ENCODE peak calls at places on chromosomes 4 and X, in seven cellular contexts. One of them, this sample, is unnamed.

GRCh38 chr4:40953253-40954118 is 203.7 kb downstream of the NSUN7 start:
- DNase-seq in naive thymus-derived CD4-positive, alpha-beta T cell: no peak
- DNase-seq in dorsolateral prefrontal cortex: no peak
- DNase-seq in fibroblast of lung: peak
- DNase-seq in endodermal cell: no peak
- DNase-seq in A549: no peak
- DNase-seq in tibial artery: no peak
- DNase-seq in this sample: no peak

GRCh38 chr4:70027011-70027410 is 1.2 kb upstream of the HTN3 start:
- DNase-seq in naive thymus-derived CD4-positive, alpha-beta T cell: no peak
- DNase-seq in dorsolateral prefrontal cortex: no peak
- DNase-seq in fibroblast of lung: no peak
- DNase-seq in endodermal cell: no peak
- DNase-seq in A549: no peak
- DNase-seq in tibial artery: no peak
- DNase-seq in this sample: no peak

GRCh38 chrX:55149242-55149641 is 60.4 kb downstream of the PAGE2 start:
- DNase-seq in naive thymus-derived CD4-positive, alpha-beta T cell: no peak
- DNase-seq in dorsolateral prefrontal cortex: no peak
- DNase-seq in fibroblast of lung: no peak
- DNase-seq in endodermal cell: no peak
- DNase-seq in A549: no peak
- DNase-seq in tibial artery: no peak
- DNase-seq in this sample: no peak

GRCh38 chr4:110310795-110311194 is 112.4 kb upstream of the ELOVL6 start:
- DNase-seq in naive thymus-derived CD4-positive, alpha-beta T cell: no peak
- DNase-seq in dorsolateral prefrontal cortex: no peak
- DNase-seq in fibroblast of lung: no peak
- DNase-seq in endodermal cell: no peak
- DNase-seq in A549: no peak
- DNase-seq in tibial artery: no peak
- DNase-seq in this sample: no peak

GRCh38 chr4:188434686-188435085 is 295.4 kb downstream of the TRIML1 start:
- DNase-seq in naive thymus-derived CD4-positive, alpha-beta T cell: no peak
- DNase-seq in dorsolateral prefrontal cortex: no peak
- DNase-seq in fibroblast of lung: no peak
- DNase-seq in endodermal cell: no peak
- DNase-seq in A549: no peak
- DNase-seq in tibial artery: no peak
- DNase-seq in this sample: no peak

GRCh38 chr4:76426272-76426671 is 5.3 kb upstream of the CCDC158 start:
- DNase-seq in naive thymus-derived CD4-positive, alpha-beta T cell: no peak
- DNase-seq in dorsolateral prefrontal cortex: no peak
- DNase-seq in fibroblast of lung: no peak
- DNase-seq in endodermal cell: no peak
- DNase-seq in A549: no peak
- DNase-seq in tibial artery: no peak
- DNase-seq in this sample: no peak

GRCh38 chrX:47595701-47596655 is 13.7 kb downstream of the TIMP1 start:
- DNase-seq in naive thymus-derived CD4-positive, alpha-beta T cell: no peak
- DNase-seq in dorsolateral prefrontal cortex: no peak
- DNase-seq in fibroblast of lung: peak
- DNase-seq in endodermal cell: no peak
- DNase-seq in A549: no peak
- DNase-seq in tibial artery: peak
- DNase-seq in this sample: no peak

GRCh38 chrX:56783450-56783831 is 54.4 kb downstream of the NBDY start:
- DNase-seq in naive thymus-derived CD4-positive, alpha-beta T cell: no peak
- DNase-seq in dorsolateral prefrontal cortex: peak
- DNase-seq in fibroblast of lung: no peak
- DNase-seq in endodermal cell: peak
- DNase-seq in A549: no peak
- DNase-seq in tibial artery: no peak
- DNase-seq in this sample: no peak

GRCh38 chr4:147689062-147689461 is 5.1 kb upstream of the PRMT9 start:
- DNase-seq in naive thymus-derived CD4-positive, alpha-beta T cell: no peak
- DNase-seq in dorsolateral prefrontal cortex: no peak
- DNase-seq in fibroblast of lung: no peak
- DNase-seq in endodermal cell: no peak
- DNase-seq in A549: no peak
- DNase-seq in tibial artery: no peak
- DNase-seq in this sample: no peak

GRCh38 chr4:137705171-137705783 is 173.0 kb upstream of the PCDH18 start:
- DNase-seq in naive thymus-derived CD4-positive, alpha-beta T cell: no peak
- DNase-seq in dorsolateral prefrontal cortex: no peak
- DNase-seq in fibroblast of lung: peak
- DNase-seq in endodermal cell: no peak
- DNase-seq in A549: no peak
- DNase-seq in tibial artery: peak
- DNase-seq in this sample: no peak

GRCh38 chr4:76767983-76768382 is 130.0 kb downstream of the SOWAHB start:
- DNase-seq in naive thymus-derived CD4-positive, alpha-beta T cell: no peak
- DNase-seq in dorsolateral prefrontal cortex: no peak
- DNase-seq in fibroblast of lung: no peak
- DNase-seq in endodermal cell: no peak
- DNase-seq in A549: no peak
- DNase-seq in tibial artery: no peak
- DNase-seq in this sample: no peak

GRCh38 chr4:139301821-139302611 is at the start of gene NDUFC1:
- DNase-seq in naive thymus-derived CD4-positive, alpha-beta T cell: peak
- DNase-seq in dorsolateral prefrontal cortex: peak
- DNase-seq in fibroblast of lung: peak
- DNase-seq in endodermal cell: peak
- DNase-seq in A549: peak
- DNase-seq in tibial artery: peak
- DNase-seq in this sample: no peak

GRCh38 chr4:17323619-17324400 is 188.1 kb downstream of the QDPR start:
- DNase-seq in naive thymus-derived CD4-positive, alpha-beta T cell: no peak
- DNase-seq in dorsolateral prefrontal cortex: no peak
- DNase-seq in fibroblast of lung: peak
- DNase-seq in endodermal cell: no peak
- DNase-seq in A549: no peak
- DNase-seq in tibial artery: no peak
- DNase-seq in this sample: no peak

GRCh38 chr4:45345551-45345950 is 619.2 kb upstream of the GNPDA2 start:
- DNase-seq in naive thymus-derived CD4-positive, alpha-beta T cell: no peak
- DNase-seq in dorsolateral prefrontal cortex: no peak
- DNase-seq in fibroblast of lung: no peak
- DNase-seq in endodermal cell: no peak
- DNase-seq in A549: no peak
- DNase-seq in tibial artery: no peak
- DNase-seq in this sample: no peak

GRCh38 chr4:82777857-82778525 is 20.6 kb downstream of the SCD5 start:
- DNase-seq in naive thymus-derived CD4-positive, alpha-beta T cell: no peak
- DNase-seq in dorsolateral prefrontal cortex: no peak
- DNase-seq in fibroblast of lung: no peak
- DNase-seq in endodermal cell: peak
- DNase-seq in A549: no peak
- DNase-seq in tibial artery: no peak
- DNase-seq in this sample: no peak

GRCh38 chr4:149910177-149910576 is 94.5 kb upstream of the IQCM start:
- DNase-seq in naive thymus-derived CD4-positive, alpha-beta T cell: no peak
- DNase-seq in dorsolateral prefrontal cortex: no peak
- DNase-seq in fibroblast of lung: no peak
- DNase-seq in endodermal cell: no peak
- DNase-seq in A549: no peak
- DNase-seq in tibial artery: no peak
- DNase-seq in this sample: no peak

GRCh38 chr4:151641167-151641566 is 119.6 kb downstream of the GATB start:
- DNase-seq in naive thymus-derived CD4-positive, alpha-beta T cell: no peak
- DNase-seq in dorsolateral prefrontal cortex: no peak
- DNase-seq in fibroblast of lung: peak
- DNase-seq in endodermal cell: no peak
- DNase-seq in A549: no peak
- DNase-seq in tibial artery: no peak
- DNase-seq in this sample: peak

GRCh38 chrX:100731441-100732281 is at the start of gene SYTL4:
- DNase-seq in naive thymus-derived CD4-positive, alpha-beta T cell: no peak
- DNase-seq in dorsolateral prefrontal cortex: no peak
- DNase-seq in fibroblast of lung: no peak
- DNase-seq in endodermal cell: peak
- DNase-seq in A549: peak
- DNase-seq in tibial artery: peak
- DNase-seq in this sample: no peak

GRCh38 chr4:76687730-76688441 is 210.1 kb downstream of the SOWAHB start:
- DNase-seq in naive thymus-derived CD4-positive, alpha-beta T cell: no peak
- DNase-seq in dorsolateral prefrontal cortex: no peak
- DNase-seq in fibroblast of lung: no peak
- DNase-seq in endodermal cell: peak
- DNase-seq in A549: no peak
- DNase-seq in tibial artery: no peak
- DNase-seq in this sample: no peak

GRCh38 chr4:64539234-64539849 is 130.1 kb upstream of the TECRL start:
- DNase-seq in naive thymus-derived CD4-positive, alpha-beta T cell: no peak
- DNase-seq in dorsolateral prefrontal cortex: no peak
- DNase-seq in fibroblast of lung: peak
- DNase-seq in endodermal cell: peak
- DNase-seq in A549: peak
- DNase-seq in tibial artery: no peak
- DNase-seq in this sample: no peak

GRCh38 chrX:41245641-41246040 is 88.3 kb upstream of the DDX3X start:
- DNase-seq in naive thymus-derived CD4-positive, alpha-beta T cell: no peak
- DNase-seq in dorsolateral prefrontal cortex: no peak
- DNase-seq in fibroblast of lung: no peak
- DNase-seq in endodermal cell: no peak
- DNase-seq in A549: no peak
- DNase-seq in tibial artery: no peak
- DNase-seq in this sample: no peak

GRCh38 chr4:89541998-89542397 is 234.4 kb upstream of the GPRIN3 start:
- DNase-seq in naive thymus-derived CD4-positive, alpha-beta T cell: no peak
- DNase-seq in dorsolateral prefrontal cortex: no peak
- DNase-seq in fibroblast of lung: no peak
- DNase-seq in endodermal cell: no peak
- DNase-seq in A549: no peak
- DNase-seq in tibial artery: no peak
- DNase-seq in this sample: no peak

GRCh38 chrX:120014354-120015129 is 62.9 kb downstream of the RHOXF2B start:
- DNase-seq in naive thymus-derived CD4-positive, alpha-beta T cell: no peak
- DNase-seq in dorsolateral prefrontal cortex: no peak
- DNase-seq in fibroblast of lung: no peak
- DNase-seq in endodermal cell: peak
- DNase-seq in A549: no peak
- DNase-seq in tibial artery: no peak
- DNase-seq in this sample: no peak

GRCh38 chr4:70608324-70608723 is 16.3 kb downstream of the AMBN start:
- DNase-seq in naive thymus-derived CD4-positive, alpha-beta T cell: no peak
- DNase-seq in dorsolateral prefrontal cortex: no peak
- DNase-seq in fibroblast of lung: no peak
- DNase-seq in endodermal cell: no peak
- DNase-seq in A549: no peak
- DNase-seq in tibial artery: no peak
- DNase-seq in this sample: no peak

GRCh38 chr4:168797176-168797575 is 212.9 kb downstream of the CBR4 start:
- DNase-seq in naive thymus-derived CD4-positive, alpha-beta T cell: no peak
- DNase-seq in dorsolateral prefrontal cortex: no peak
- DNase-seq in fibroblast of lung: peak
- DNase-seq in endodermal cell: no peak
- DNase-seq in A549: no peak
- DNase-seq in tibial artery: no peak
- DNase-seq in this sample: peak

GRCh38 chrX:140776320-140776719 is 66.8 kb downstream of the LINC00632 start:
- DNase-seq in naive thymus-derived CD4-positive, alpha-beta T cell: no peak
- DNase-seq in dorsolateral prefrontal cortex: no peak
- DNase-seq in fibroblast of lung: no peak
- DNase-seq in endodermal cell: no peak
- DNase-seq in A549: no peak
- DNase-seq in tibial artery: no peak
- DNase-seq in this sample: no peak

DNA sequence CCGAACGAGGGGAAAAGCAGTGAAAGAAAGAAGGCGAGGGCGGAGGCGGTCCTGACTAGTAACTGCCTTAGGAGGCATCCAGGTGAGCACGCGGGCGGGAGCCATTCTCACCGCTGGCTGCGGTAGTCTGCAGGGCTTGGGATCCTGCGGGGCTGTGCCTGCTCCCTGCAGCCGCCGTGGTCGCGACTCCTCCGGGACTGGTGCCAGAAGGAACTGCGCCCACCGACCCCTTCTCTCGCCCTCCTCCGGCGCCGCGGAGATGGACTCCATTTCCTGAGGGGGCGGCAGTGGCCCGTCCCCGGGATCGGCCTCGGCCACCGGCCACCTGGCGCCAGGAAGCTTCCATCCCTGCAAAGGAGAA is 545 bp downstream of the NFXL1 start:
- DNase-seq in naive thymus-derived CD4-positive, alpha-beta T cell: peak
- DNase-seq in dorsolateral prefrontal cortex: peak
- DNase-seq in fibroblast of lung: no peak
- DNase-seq in endodermal cell: peak
- DNase-seq in A549: peak
- DNase-seq in tibial artery: no peak
- DNase-seq in this sample: no peak
- H3K27ac ChIP-seq in naive thymus-derived CD4-positive, alpha-beta T cell: peak
- H3K27ac ChIP-seq in dorsolateral prefrontal cortex: peak
- H3K27ac ChIP-seq in fibroblast of lung: peak
- H3K27ac ChIP-seq in endodermal cell: peak
- H3K27ac ChIP-seq in A549: peak
- H3K27ac ChIP-seq in tibial artery: peak
- H3K27ac ChIP-seq in this sample: peak

GRCh38 chr4:127410644-127411043 is 222.1 kb upstream of the INTU start:
- DNase-seq in naive thymus-derived CD4-positive, alpha-beta T cell: no peak
- DNase-seq in dorsolateral prefrontal cortex: no peak
- DNase-seq in fibroblast of lung: no peak
- DNase-seq in endodermal cell: no peak
- DNase-seq in A549: no peak
- DNase-seq in tibial artery: no peak
- DNase-seq in this sample: no peak
- H3K27ac ChIP-seq in naive thymus-derived CD4-positive, alpha-beta T cell: no peak
- H3K27ac ChIP-seq in dorsolateral prefrontal cortex: no peak
- H3K27ac ChIP-seq in fibroblast of lung: no peak
- H3K27ac ChIP-seq in endodermal cell: no peak
- H3K27ac ChIP-seq in A549: no peak
- H3K27ac ChIP-seq in tibial artery: no peak
- H3K27ac ChIP-seq in this sample: no peak

DNA sequence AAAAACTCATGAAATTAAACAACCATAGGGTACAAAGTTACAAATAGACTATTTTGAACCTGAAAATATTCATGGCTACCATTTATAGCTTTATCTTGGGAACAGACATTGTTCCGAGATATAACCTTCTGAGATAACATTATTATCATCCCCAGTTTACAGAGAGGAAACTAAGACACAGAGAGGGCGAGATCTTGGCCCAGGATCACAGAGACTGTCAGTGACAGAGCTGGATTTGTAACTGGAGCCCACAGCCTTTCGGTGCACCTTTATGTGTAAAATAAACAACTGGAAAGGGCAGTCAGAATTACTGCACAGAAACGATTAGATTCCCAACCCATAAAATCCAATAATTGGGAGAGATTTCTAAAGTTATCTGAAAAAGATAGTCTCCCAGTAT is 28.4 kb downstream of the KLF3 start:
- DNase-seq in naive thymus-derived CD4-positive, alpha-beta T cell: no peak
- DNase-seq in dorsolateral prefrontal cortex: no peak
- DNase-seq in fibroblast of lung: no peak
- DNase-seq in endodermal cell: no peak
- DNase-seq in A549: no peak
- DNase-seq in tibial artery: no peak
- DNase-seq in this sample: no peak
- H3K27ac ChIP-seq in naive thymus-derived CD4-positive, alpha-beta T cell: no peak
- H3K27ac ChIP-seq in dorsolateral prefrontal cortex: peak
- H3K27ac ChIP-seq in fibroblast of lung: no peak
- H3K27ac ChIP-seq in endodermal cell: no peak
- H3K27ac ChIP-seq in A549: no peak
- H3K27ac ChIP-seq in tibial artery: peak
- H3K27ac ChIP-seq in this sample: no peak

GRCh38 chrX:38189431-38190128 is 31.1 kb downstream of the SRPX start:
- DNase-seq in naive thymus-derived CD4-positive, alpha-beta T cell: no peak
- DNase-seq in dorsolateral prefrontal cortex: no peak
- DNase-seq in fibroblast of lung: peak
- DNase-seq in endodermal cell: no peak
- DNase-seq in A549: no peak
- DNase-seq in tibial artery: no peak
- DNase-seq in this sample: no peak

GRCh38 chrX:38192007-38192625 is 28.6 kb downstream of the SRPX start:
- DNase-seq in naive thymus-derived CD4-positive, alpha-beta T cell: no peak
- DNase-seq in dorsolateral prefrontal cortex: no peak
- DNase-seq in fibroblast of lung: peak
- DNase-seq in endodermal cell: peak
- DNase-seq in A549: no peak
- DNase-seq in tibial artery: no peak
- DNase-seq in this sample: no peak
- H3K27ac ChIP-seq in naive thymus-derived CD4-positive, alpha-beta T cell: no peak
- H3K27ac ChIP-seq in dorsolateral prefrontal cortex: no peak
- H3K27ac ChIP-seq in fibroblast of lung: no peak
- H3K27ac ChIP-seq in endodermal cell: no peak
- H3K27ac ChIP-seq in A549: no peak
- H3K27ac ChIP-seq in tibial artery: no peak
- H3K27ac ChIP-seq in this sample: no peak

This sample was measured in epithelial cell of prostate.